ENCODE peak calls at places on chromosomes 7 and 10, in six cellular contexts. One of them, this sample, is unnamed.

GRCh38 chr10:19654576-19654975 is 161.7 kb upstream of the PLXDC2 start:
- DNase-seq in PC-3: peak; percentile 10
- DNase-seq in GM23338: no peak
- DNase-seq in hepatocyte: peak; percentile 21
- DNase-seq in neural progenitor cell: no peak
- DNase-seq in GM23248: peak; percentile 78
- DNase-seq in this sample: no peak

GRCh38 chr7:7869036-7869435 is 99.6 kb upstream of the GLCCI1 start:
- DNase-seq in hepatocyte: no peak
- DNase-seq in GM23248: no peak
- DNase-seq in PC-3: no peak
- DNase-seq in GM23338: no peak
- DNase-seq in neural progenitor cell: no peak
- DNase-seq in this sample: no peak

GRCh38 chr10:97632949-97633884 is at the start of gene MORN4:
- DNase-seq in neural progenitor cell: peak; percentile 96
- DNase-seq in hepatocyte: peak; percentile 96
- DNase-seq in GM23338: peak; percentile 98
- DNase-seq in GM23248: peak; percentile 97
- DNase-seq in PC-3: peak; percentile 90
- DNase-seq in this sample: peak; percentile 83

GRCh38 chr10:3502606-3503005 is 282.4 kb downstream of the KLF6 start:
- DNase-seq in GM23248: no peak
- DNase-seq in PC-3: peak; percentile 62
- DNase-seq in GM23338: peak; percentile 38
- DNase-seq in hepatocyte: no peak
- DNase-seq in neural progenitor cell: no peak
- DNase-seq in this sample: no peak

GRCh38 chr7:47559306-47560220 is 22.3 kb downstream of the TNS3 start:
- DNase-seq in GM23338: no peak
- DNase-seq in hepatocyte: no peak
- DNase-seq in PC-3: no peak
- DNase-seq in GM23248: no peak
- DNase-seq in neural progenitor cell: no peak
- DNase-seq in this sample: no peak

GRCh38 chr7:63072806-63073205 is 925.8 kb upstream of the ZNF722 start:
- DNase-seq in PC-3: no peak
- DNase-seq in GM23248: no peak
- DNase-seq in GM23338: no peak
- DNase-seq in neural progenitor cell: no peak
- DNase-seq in hepatocyte: no peak
- DNase-seq in this sample: no peak

GRCh38 chr10:97321807-97322195 is 2.7 kb downstream of the FRAT1 start:
- DNase-seq in neural progenitor cell: peak; percentile 27
- DNase-seq in GM23248: no peak
- DNase-seq in GM23338: peak; percentile 62
- DNase-seq in PC-3: no peak
- DNase-seq in hepatocyte: no peak
- DNase-seq in this sample: no peak

GRCh38 chr7:151455690-151456089 is 15.7 kb upstream of the CRYGN start:
- DNase-seq in GM23338: no peak
- DNase-seq in PC-3: no peak
- DNase-seq in hepatocyte: no peak
- DNase-seq in GM23248: no peak
- DNase-seq in neural progenitor cell: no peak
- DNase-seq in this sample: no peak

GRCh38 chr10:87799860-87800259 is 18.2 kb downstream of the ATAD1 start:
- DNase-seq in GM23338: peak; percentile 56
- DNase-seq in hepatocyte: no peak
- DNase-seq in neural progenitor cell: no peak
- DNase-seq in PC-3: no peak
- DNase-seq in GM23248: no peak
- DNase-seq in this sample: no peak

GRCh38 chr10:87504667-87505365 is at the start of gene MINPP1:
- DNase-seq in GM23248: peak; percentile 96
- DNase-seq in PC-3: peak; percentile 69
- DNase-seq in GM23338: peak; percentile 97
- DNase-seq in hepatocyte: peak; percentile 93
- DNase-seq in neural progenitor cell: peak; percentile 94
- DNase-seq in this sample: peak; percentile 46

GRCh38 chr10:114893248-114893647 is 44.7 kb upstream of the TRUB1 start:
- DNase-seq in PC-3: peak; percentile 36
- DNase-seq in GM23338: no peak
- DNase-seq in hepatocyte: no peak
- DNase-seq in neural progenitor cell: no peak
- DNase-seq in GM23248: no peak
- DNase-seq in this sample: peak; percentile 55

GRCh38 chr10:1687606-1688005 is 49.7 kb downstream of the ADARB2 start:
- DNase-seq in hepatocyte: no peak
- DNase-seq in neural progenitor cell: no peak
- DNase-seq in GM23248: no peak
- DNase-seq in PC-3: no peak
- DNase-seq in GM23338: no peak
- DNase-seq in this sample: no peak

GRCh38 chr10:36888925-36889573 is 236.3 kb upstream of the ANKRD30A start:
- DNase-seq in PC-3: peak; percentile 96
- DNase-seq in GM23248: peak; percentile 24
- DNase-seq in GM23338: peak; percentile 74
- DNase-seq in hepatocyte: peak; percentile 59
- DNase-seq in neural progenitor cell: peak; percentile 65
- DNase-seq in this sample: peak; percentile 8

GRCh38 chr10:119608316-119609155 is 11.8 kb upstream of the TIAL1 start:
- DNase-seq in GM23338: peak; percentile 73
- DNase-seq in hepatocyte: peak; percentile 64
- DNase-seq in PC-3: peak; percentile 63
- DNase-seq in neural progenitor cell: peak; percentile 63
- DNase-seq in GM23248: peak; percentile 65
- DNase-seq in this sample: peak; percentile 54

GRCh38 chr7:26186364-26187311 is 13.9 kb downstream of the HNRNPA2B1 start:
- DNase-seq in neural progenitor cell: no peak
- DNase-seq in hepatocyte: no peak
- DNase-seq in GM23248: no peak
- DNase-seq in PC-3: peak; percentile 35
- DNase-seq in GM23338: no peak
- DNase-seq in this sample: no peak

DNA sequence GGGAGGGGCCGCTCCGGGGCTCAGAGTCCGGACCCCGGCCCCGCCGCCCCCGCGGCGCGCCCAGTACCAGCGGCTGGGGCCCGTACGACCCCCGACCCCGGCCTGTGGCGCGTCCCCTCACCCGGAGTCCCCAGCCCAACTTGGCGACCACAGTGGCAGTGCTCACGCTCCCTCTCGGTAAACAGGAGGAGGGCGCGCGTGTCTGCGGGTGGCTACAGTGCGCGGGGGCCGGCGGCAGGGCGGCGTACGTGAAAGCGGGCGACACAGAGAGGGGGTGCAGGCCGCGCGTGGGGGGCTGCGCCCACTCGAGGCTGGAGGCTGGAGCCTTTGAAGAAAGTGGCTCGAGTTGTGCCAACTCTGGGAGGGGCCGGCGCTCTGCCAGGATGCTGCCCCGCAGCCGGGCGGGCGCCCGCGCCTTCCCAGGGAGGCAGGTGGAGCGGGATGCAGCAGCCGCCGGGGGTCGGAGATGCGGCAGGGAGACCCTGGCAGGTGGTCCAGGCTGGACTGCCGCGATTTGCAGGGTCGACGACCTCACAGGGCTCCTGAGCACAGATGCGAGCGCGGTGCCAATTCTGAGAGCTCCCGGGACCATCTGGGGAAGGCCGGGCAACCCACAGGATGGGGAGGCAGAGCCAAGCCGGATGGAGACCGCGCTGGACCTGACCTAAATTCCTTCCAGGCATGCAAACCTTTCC is 655 bp downstream of the PTPRE start:
- DNase-seq in PC-3: peak; percentile 35
- DNase-seq in neural progenitor cell: no peak
- DNase-seq in GM23248: peak; percentile 76
- DNase-seq in hepatocyte: peak; percentile 37
- DNase-seq in GM23338: peak; percentile 39
- DNase-seq in this sample: no peak
- TF ChIP-seq EZH2 in PC-3: no peak
- TF ChIP-seq EZH2 in neural progenitor cell: peak; percentile 88
- TF ChIP-seq EZH2 in GM23248: no peak
- TF ChIP-seq EZH2 in hepatocyte: no peak
- TF ChIP-seq EZH2 in GM23338: no peak
- TF ChIP-seq EZH2 in this sample: no peak

DNA sequence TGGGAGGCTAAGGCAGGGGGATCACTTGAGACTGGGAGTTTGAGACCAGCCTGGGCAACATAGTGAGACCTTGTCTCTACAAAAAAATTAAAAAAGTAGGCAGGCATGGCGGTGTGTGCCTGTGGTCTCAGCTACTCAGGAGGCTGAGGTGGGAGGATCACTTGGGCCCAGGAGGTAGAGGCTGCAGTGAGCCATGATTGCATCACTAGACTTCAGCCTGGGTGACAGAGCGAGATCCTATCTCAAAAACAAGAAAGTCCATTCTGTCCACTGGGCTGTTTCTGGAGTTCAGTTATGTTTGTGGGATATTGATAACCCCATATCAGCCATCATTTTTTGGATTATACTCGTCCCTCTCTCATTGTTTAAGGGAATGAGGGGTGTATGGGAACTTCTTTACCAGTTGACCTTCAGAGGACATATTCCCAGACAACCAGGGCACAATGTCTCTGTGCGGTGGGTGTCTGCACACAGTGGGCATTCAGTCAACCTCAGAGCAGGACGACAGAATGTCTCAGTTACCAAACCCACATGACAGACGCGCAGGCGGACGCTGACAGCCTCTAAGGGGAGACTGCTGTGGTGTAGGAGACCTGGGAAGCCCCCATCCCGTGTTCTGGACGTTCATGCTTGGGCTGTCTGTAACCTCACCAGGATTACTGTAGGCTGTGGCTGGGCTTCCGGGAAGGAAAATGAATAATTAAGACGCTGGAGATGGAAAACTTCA is 69.4 kb downstream of the CARD11 start:
- DNase-seq in GM23248: no peak
- DNase-seq in PC-3: no peak
- DNase-seq in neural progenitor cell: no peak
- DNase-seq in GM23338: no peak
- DNase-seq in hepatocyte: no peak
- DNase-seq in this sample: no peak
- TF ChIP-seq EZH2phosphoT487 in GM23248: no peak
- TF ChIP-seq EZH2phosphoT487 in PC-3: no peak
- TF ChIP-seq EZH2phosphoT487 in neural progenitor cell: no peak
- TF ChIP-seq EZH2phosphoT487 in GM23338: no peak
- TF ChIP-seq EZH2phosphoT487 in hepatocyte: no peak
- TF ChIP-seq EZH2phosphoT487 in this sample: no peak

DNA sequence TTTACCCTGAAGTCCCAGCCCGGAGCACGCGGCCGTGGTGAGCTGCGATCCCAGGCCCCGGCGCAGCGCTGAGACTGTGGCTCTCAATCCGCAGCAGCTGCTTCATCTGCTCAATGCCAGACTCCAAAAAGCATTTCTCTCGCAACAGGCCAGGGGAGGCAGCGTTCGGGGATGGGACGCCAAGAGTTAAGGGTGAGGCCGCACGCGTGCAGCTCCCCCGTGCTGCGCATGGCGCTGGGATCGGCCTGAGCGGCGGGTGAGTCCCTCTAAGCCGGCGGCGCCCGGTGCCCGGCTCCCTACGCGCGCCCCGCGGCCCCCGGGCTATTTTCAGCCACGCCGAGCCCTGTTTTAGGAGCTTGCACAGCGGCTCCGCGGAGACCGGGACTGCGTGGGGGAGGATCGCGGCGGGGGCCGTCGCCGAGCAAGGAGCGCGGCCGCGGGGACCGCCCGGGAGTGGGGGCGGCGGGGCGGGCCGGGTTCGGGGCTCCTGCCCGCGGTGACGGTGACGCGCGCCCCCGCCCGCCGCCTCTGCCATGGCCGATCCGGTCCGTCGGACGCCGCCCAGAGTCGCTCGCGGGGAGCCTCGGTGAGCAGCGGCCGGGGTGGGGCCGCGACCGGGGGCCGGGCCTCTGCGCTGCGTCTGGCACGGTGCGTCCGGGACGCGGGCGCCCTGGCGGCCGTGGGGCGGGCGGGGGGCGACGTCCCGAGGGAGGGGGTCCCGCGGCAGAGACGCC is 29.4 kb upstream of the JAKMIP3 start:
- DNase-seq in PC-3: no peak
- DNase-seq in GM23338: peak; percentile 69
- DNase-seq in neural progenitor cell: peak; percentile 70
- DNase-seq in GM23248: peak; percentile 54
- DNase-seq in hepatocyte: peak; percentile 41
- DNase-seq in this sample: no peak
- TF ChIP-seq EZH2 in PC-3: no peak
- TF ChIP-seq EZH2 in GM23338: peak; percentile 41
- TF ChIP-seq EZH2 in neural progenitor cell: peak; percentile 75
- TF ChIP-seq EZH2 in GM23248: no peak
- TF ChIP-seq EZH2 in hepatocyte: no peak
- TF ChIP-seq EZH2 in this sample: no peak

GRCh38 chr7:120867932-120868331 is 10.0 kb upstream of the TSPAN12 start:
- DNase-seq in PC-3: peak; percentile 66
- DNase-seq in hepatocyte: no peak
- DNase-seq in neural progenitor cell: no peak
- DNase-seq in GM23248: peak; percentile 29
- DNase-seq in GM23338: no peak
- DNase-seq in this sample: no peak
- TF ChIP-seq EZH2phosphoT487 in PC-3: no peak
- TF ChIP-seq EZH2phosphoT487 in hepatocyte: no peak
- TF ChIP-seq EZH2phosphoT487 in neural progenitor cell: no peak
- TF ChIP-seq EZH2phosphoT487 in GM23248: no peak
- TF ChIP-seq EZH2phosphoT487 in GM23338: no peak
- TF ChIP-seq EZH2phosphoT487 in this sample: no peak

DNA sequence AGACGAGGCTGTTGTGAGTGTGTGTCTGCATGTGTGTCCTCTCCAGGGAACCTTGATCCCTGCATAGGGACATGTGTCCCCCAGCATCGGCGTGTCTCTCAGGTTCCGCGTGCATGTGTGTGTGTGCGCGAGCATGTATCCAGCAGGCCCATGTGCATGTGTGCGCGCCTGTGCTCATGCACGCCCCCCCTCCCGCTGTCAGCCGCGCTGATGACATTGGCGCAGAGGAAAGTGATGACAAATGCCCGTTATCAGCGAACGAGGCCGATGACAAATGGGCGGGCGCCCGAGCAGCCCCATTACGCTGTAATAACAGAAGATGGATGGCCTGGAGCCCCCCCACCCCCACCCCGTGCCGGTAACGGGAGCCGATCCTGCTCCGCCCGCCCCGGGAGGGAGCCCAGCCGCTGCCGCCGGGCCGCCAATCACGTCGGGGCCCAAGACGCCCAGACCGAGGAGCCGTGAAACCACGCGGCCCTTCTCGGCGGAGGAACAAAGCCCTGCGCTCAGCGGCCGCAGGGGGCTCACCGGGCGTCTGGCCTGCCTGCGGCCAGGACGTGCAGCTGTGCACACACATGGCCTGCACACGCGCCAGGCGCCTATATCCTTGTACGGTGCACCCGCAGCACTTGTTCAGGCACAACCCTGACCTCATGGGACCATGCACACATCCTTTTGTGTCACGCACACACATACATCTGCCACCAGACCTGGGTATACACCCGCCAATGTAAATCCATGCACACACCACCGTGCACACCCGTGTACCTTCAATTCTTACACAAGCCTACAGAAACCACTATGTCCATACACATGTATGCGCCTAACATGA is 21.5 kb downstream of the POLL start:
- DNase-seq in GM23248: peak; percentile 40
- DNase-seq in PC-3: peak; percentile 15
- DNase-seq in GM23338: peak; percentile 77
- DNase-seq in hepatocyte: no peak
- DNase-seq in neural progenitor cell: peak; percentile 78
- DNase-seq in this sample: no peak
- TF ChIP-seq EZH2 in GM23248: peak; percentile 14
- TF ChIP-seq EZH2 in PC-3: no peak
- TF ChIP-seq EZH2 in GM23338: no peak
- TF ChIP-seq EZH2 in hepatocyte: peak; percentile 51
- TF ChIP-seq EZH2 in neural progenitor cell: no peak
- TF ChIP-seq EZH2 in this sample: no peak

This sample was measured in HCT116.